ENCODE peak calls at places on chromosomes 12 and 14, in seven cellular contexts. Y is mammary epithelial cell, S is mucosa of gallbladder, D is fibroblast of mammary gland, U is small intestine, A is A549, F is neural crest cell. P is an unnamed sample.

GRCh38 chr12:116087962-116088361 is 189.5 kb downstream of the MED13L start:
- DNase-seq in F (no peak), Y (no peak), A (no peak), S (no peak), D (no peak), U (no peak), P (no peak)

GRCh38 chr12:106220561-106220960 is 27.3 kb downstream of the CKAP4 start:
- DNase-seq in U (no peak), D (no peak), A (no peak), S (no peak), F (no peak), Y (no peak), P (no peak)

GRCh38 chr14:37181441-37181840 is 9.0 kb upstream of the SLC25A21 start:
- DNase-seq in U (no peak), S (no peak), A (no peak), F (no peak), D (no peak), Y (no peak), P (no peak)

GRCh38 chr14:100336618-100337530 is 13.7 kb downstream of the SLC25A47 start:
- DNase-seq in D (no peak), S (no peak), F (no peak), U (no peak), Y (no peak), A (no peak), P (no peak)

GRCh38 chr12:82835217-82835616 is 148.5 kb downstream of the TMTC2 start:
- DNase-seq in F (no peak), U (no peak), S (no peak), Y (peak; percentile 19), D (peak; percentile 82), A (no peak), P (peak; percentile 21)

GRCh38 chr14:24243336-24243836 is 963 bp upstream of the TINF2 start:
- DNase-seq in A (no peak), U (peak; percentile 47), D (peak; percentile 14), Y (peak; percentile 13), S (peak; percentile 67), F (no peak), P (no peak)

GRCh38 chr12:79247494-79247893 is 382.9 kb downstream of the SYT1 start:
- DNase-seq in Y (no peak), D (no peak), U (no peak), F (no peak), S (no peak), A (no peak), P (no peak)

GRCh38 chr12:93616584-93617101 is 44.2 kb downstream of the SOCS2 start:
- DNase-seq in D (peak; percentile 91), A (peak; percentile 11), F (no peak), S (no peak), Y (peak; percentile 98), U (no peak), P (no peak)

GRCh38 chr12:56267443-56268071 is 815 bp downstream of the COQ10A start:
- DNase-seq in D (peak; percentile 26), F (no peak), A (no peak), S (no peak), Y (no peak), U (no peak), P (no peak)

GRCh38 chr12:105995986-105996385 is 142.8 kb downstream of the NUAK1 start:
- DNase-seq in A (no peak), Y (no peak), F (no peak), S (no peak), D (no peak), U (no peak), P (peak; percentile 34)

GRCh38 chr12:112992541-112993398 is 14.5 kb downstream of the OAS2 start:
- DNase-seq in A (peak; percentile 75), S (peak; percentile 26), F (peak; percentile 50), U (peak; percentile 64), Y (peak; percentile 60), D (peak; percentile 65), P (peak; percentile 64)

GRCh38 chr12:92197815-92198214 is 52.2 kb upstream of the BTG1 start:
- DNase-seq in F (no peak), U (no peak), D (no peak), Y (no peak), S (no peak), A (no peak), P (no peak)

GRCh38 chr12:102394200-102394599 is 86.2 kb downstream of the IGF1 start:
- DNase-seq in D (no peak), S (no peak), Y (no peak), A (no peak), U (no peak), F (no peak), P (no peak)

GRCh38 chr12:26740991-26741390 is 92.0 kb downstream of the ITPR2 start:
- DNase-seq in U (no peak), F (no peak), S (no peak), A (no peak), D (no peak), Y (no peak), P (no peak)

GRCh38 chr12:27595231-27595642 is 71.2 kb downstream of the PPFIBP1 start:
- DNase-seq in S (peak; percentile 36), D (peak; percentile 88), F (no peak), A (no peak), Y (no peak), U (no peak), P (peak; percentile 95)

GRCh38 chr12:91111366-91112321 is at the start of gene LUM:
- DNase-seq in Y (no peak), A (no peak), D (peak; percentile 81), U (peak; percentile 21), S (peak; percentile 20), F (no peak), P (peak; percentile 97)

GRCh38 chr14:104280902-104281767 is 142.7 kb downstream of the KIF26A start:
- DNase-seq in S (no peak), U (no peak), Y (no peak), D (no peak), A (no peak), F (no peak), P (no peak)

GRCh38 chr12:119457251-119457650 is 122.7 kb downstream of the CCDC60 start:
- DNase-seq in Y (no peak), A (no peak), U (no peak), F (no peak), D (no peak), S (no peak), P (no peak)

GRCh38 chr12:58425481-58426392 is 484.4 kb downstream of the ATP23 start:
- DNase-seq in S (peak; percentile 15), Y (peak; percentile 92), F (peak; percentile 3), A (peak; percentile 76), U (no peak), D (peak; percentile 97), P (peak; percentile 96)

GRCh38 chr14:68143341-68143807 is 323.8 kb downstream of the RAD51B start:
- DNase-seq in A (no peak), U (peak; percentile 90), D (peak; percentile 90), F (no peak), S (peak; percentile 81), Y (no peak), P (peak; percentile 98)

GRCh38 chr12:124592050-124592449 is 24.6 kb upstream of the NCOR2 start:
- DNase-seq in F (no peak), A (no peak), U (no peak), S (no peak), Y (peak; percentile 73), D (peak; percentile 85), P (peak; percentile 56)

GRCh38 chr12:10624631-10625030 is 11.2 kb upstream of the MAGOHB start:
- DNase-seq in F (no peak), Y (no peak), A (no peak), S (no peak), D (no peak), U (no peak), P (no peak)

GRCh38 chr12:52836042-52836466 is 1.9 kb upstream of the KRT79 start:
- DNase-seq in Y (peak; percentile 8), A (no peak), S (no peak), U (no peak), F (no peak), D (peak; percentile 69), P (peak; percentile 39)